ENCODE peak calls at places on chromosomes 11 and 22, in eight cellular contexts. F, U, S, R, O, B, V and W are unnamed samples.

GRCh38 chr22:31343235-31344191 is 2.6 kb downstream of the PATZ1 start:
- DNase-seq in F (no peak), U (peak), S (peak), R (no peak), O (no peak), B (peak), V (no peak), W (peak)

GRCh38 chr11:60184824-60185511 is 2.1 kb upstream of the MS4A6A start:
- DNase-seq in F (no peak), U (no peak), S (peak), R (no peak), O (no peak), B (no peak), V (no peak), W (no peak)

GRCh38 chr11:69320756-69321741 is 27.1 kb downstream of the MYEOV start:
- DNase-seq in F (no peak), U (no peak), S (no peak), R (no peak), O (no peak), B (peak), V (peak), W (no peak)

GRCh38 chr11:80280737-80281136 is 839.9 kb upstream of the TENM4 start:
- DNase-seq in F (no peak), U (peak), S (peak), R (no peak), O (no peak), B (no peak), V (no peak), W (no peak)

GRCh38 chr11:67111261-67111660 is 7.8 kb upstream of the KDM2A start:
- DNase-seq in F (no peak), U (no peak), S (no peak), R (no peak), O (peak), B (peak), V (no peak), W (no peak)

GRCh38 chr11:126695293-126695692 is 305.3 kb downstream of the KIRREL3 start:
- DNase-seq in F (no peak), U (no peak), S (no peak), R (no peak), O (no peak), B (no peak), V (no peak), W (peak)

GRCh38 chr11:69422645-69423044 is 58.8 kb upstream of the LINC01488 start:
- DNase-seq in F (no peak), U (no peak), S (no peak), R (no peak), O (no peak), B (no peak), V (no peak), W (no peak)

GRCh38 chr11:73162196-73162740 is 20.1 kb upstream of the FCHSD2 start:
- DNase-seq in F (no peak), U (no peak), S (no peak), R (no peak), O (no peak), B (no peak), V (no peak), W (no peak)

GRCh38 chr11:63536669-63537292 is at the start of gene PLAAT4:
- DNase-seq in F (peak), U (peak), S (peak), R (peak), O (no peak), B (peak), V (peak), W (no peak)

GRCh38 chr11:64378335-64378884 is 19.4 kb downstream of the RPS6KA4 start:
- DNase-seq in F (no peak), U (peak), S (no peak), R (no peak), O (no peak), B (no peak), V (no peak), W (no peak)

GRCh38 chr11:58926251-58926650 is 13.0 kb upstream of the GLYATL1 start:
- DNase-seq in F (no peak), U (no peak), S (no peak), R (no peak), O (no peak), B (peak), V (no peak), W (no peak)

GRCh38 chr11:2302280-2302843 is 549 bp downstream of the TSPAN32 start:
- DNase-seq in F (peak), U (peak), S (no peak), R (no peak), O (no peak), B (no peak), V (no peak), W (peak)

GRCh38 chr11:20162340-20162739 is 2.1 kb upstream of the DBX1 start:
- DNase-seq in F (no peak), U (no peak), S (no peak), R (no peak), O (no peak), B (no peak), V (no peak), W (no peak)

GRCh38 chr11:68632802-68633201 is 51.5 kb upstream of the GAL start:
- DNase-seq in F (no peak), U (no peak), S (no peak), R (no peak), O (peak), B (peak), V (peak), W (peak)

GRCh38 chr11:72635309-72635915 is 38.8 kb downstream of the PDE2A start:
- DNase-seq in F (no peak), U (no peak), S (no peak), R (no peak), O (no peak), B (no peak), V (no peak), W (no peak)